ENCODE peak calls at places on chromosomes 7 and 10, in six cellular contexts. N is thyroid gland, X is breast epithelium, Z is IMR-90, Q is uterus, V is prostate gland. J is an unnamed sample.

GRCh38 chr7:87218941-87219544 is 489 bp downstream of the TMEM243 start:
- DNase-seq in N (peak; percentile 94), X (no peak), Z (peak; percentile 34), Q (peak; percentile 55), V (peak; percentile 42), J (no peak)

GRCh38 chr7:147535619-147536200 is 1054.9 kb upstream of the C7orf33 start:
- DNase-seq in N (no peak), X (no peak), Z (peak; percentile 69), Q (no peak), V (no peak), J (no peak)

GRCh38 chr7:150971242-150972048 is 6.7 kb downstream of the KCNH2 start:
- DNase-seq in N (no peak), X (no peak), Z (no peak), Q (peak; percentile 60), V (no peak), J (no peak)

GRCh38 chr7:50869108-50869716 is 86.5 kb upstream of the GRB10 start:
- DNase-seq in N (no peak), X (no peak), Z (peak; percentile 87), Q (no peak), V (no peak), J (no peak)

GRCh38 chr10:110901954-110902819 is 16.8 kb downstream of the BBIP1 start:
- DNase-seq in N (no peak), X (no peak), Z (peak; percentile 80), Q (peak; percentile 55), V (no peak), J (no peak)

GRCh38 chr10:93445097-93445960 is 36.8 kb downstream of the MYOF start:
- DNase-seq in N (peak; percentile 100), X (peak; percentile 96), Z (peak; percentile 98), Q (peak; percentile 94), V (peak; percentile 97), J (peak; percentile 88)

GRCh38 chr10:108582387-108582786 is 1340.9 kb downstream of the XPNPEP1 start:
- DNase-seq in N (no peak), X (no peak), Z (no peak), Q (no peak), V (no peak), J (no peak)

GRCh38 chr10:17375936-17376584 is 78.3 kb downstream of the ST8SIA6 start:
- DNase-seq in N (no peak), X (no peak), Z (peak; percentile 2), Q (no peak), V (no peak), J (no peak)

GRCh38 chr10:58280982-58281752 is 12.2 kb downstream of the CISD1 start:
- DNase-seq in N (no peak), X (no peak), Z (peak; percentile 54), Q (no peak), V (no peak), J (no peak)

GRCh38 chr10:79206300-79207095 is 137.7 kb downstream of the ZMIZ1 start:
- DNase-seq in N (no peak), X (no peak), Z (no peak), Q (peak; percentile 80), V (no peak), J (no peak)

GRCh38 chr7:22860784-22861482 is 38.3 kb upstream of the TOMM7 start:
- DNase-seq in N (no peak), X (no peak), Z (no peak), Q (no peak), V (no peak), J (no peak)

GRCh38 chr7:20575758-20576135 is 39.7 kb upstream of the ABCB5 start:
- DNase-seq in N (no peak), X (no peak), Z (no peak), Q (no peak), V (no peak), J (no peak)

GRCh38 chr7:1883031-1883761 is 213.1 kb downstream of the ELFN1 start:
- DNase-seq in N (no peak), X (no peak), Z (peak; percentile 82), Q (no peak), V (no peak), J (no peak)

GRCh38 chr10:33722067-33722466 is 387.6 kb upstream of the NRP1 start:
- DNase-seq in N (no peak), X (no peak), Z (peak; percentile 33), Q (no peak), V (no peak), J (no peak)

GRCh38 chr7:90512841-90513254 is 43.4 kb downstream of the PTTG1IP2 start:
- DNase-seq in N (no peak), X (no peak), Z (no peak), Q (no peak), V (no peak), J (no peak)

GRCh38 chr10:63429280-63429679 is 36.5 kb downstream of the JMJD1C start:
- DNase-seq in N (no peak), X (no peak), Z (peak; percentile 74), Q (no peak), V (no peak), J (no peak)

GRCh38 chr10:60883187-60883586 is 60.8 kb downstream of the RHOBTB1 start:
- DNase-seq in N (peak; percentile 4), X (no peak), Z (peak; percentile 24), Q (no peak), V (no peak), J (peak; percentile 50)

GRCh38 chr7:129829677-129830631 is 122.8 kb downstream of the UBE2H start:
- DNase-seq in N (peak; percentile 71), X (no peak), Z (peak; percentile 81), Q (peak; percentile 73), V (peak; percentile 51), J (peak; percentile 58)
- TF ChIP-seq POLR2A in N (peak; percentile 8), X (no peak), Z (no peak), Q (no peak), V (no peak), J (no peak)

DNA sequence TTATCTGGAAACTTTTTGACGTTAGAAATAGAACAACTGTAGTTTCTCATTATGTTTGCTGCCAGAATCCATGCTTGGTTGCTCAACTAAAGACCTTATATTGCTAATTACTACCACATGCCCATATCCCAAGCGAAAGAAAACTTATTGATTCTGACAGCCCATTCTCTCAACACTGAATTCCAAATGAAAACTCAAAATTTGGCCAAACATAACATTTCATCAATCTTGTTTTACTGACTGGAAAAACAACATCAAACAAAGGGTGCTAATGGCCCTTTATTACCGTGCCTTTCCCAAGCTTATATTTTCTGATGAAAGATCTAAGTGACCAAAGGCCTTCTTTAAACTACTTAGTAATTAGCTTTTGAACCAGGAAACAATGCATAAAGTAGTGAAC is 531.9 kb downstream of the KCNMA1 start:
- DNase-seq in N (no peak), X (no peak), Z (peak; percentile 42), Q (no peak), V (no peak), J (no peak)
- TF ChIP-seq POLR2A in N (no peak), X (no peak), Z (no peak), Q (no peak), V (no peak), J (no peak)

DNA sequence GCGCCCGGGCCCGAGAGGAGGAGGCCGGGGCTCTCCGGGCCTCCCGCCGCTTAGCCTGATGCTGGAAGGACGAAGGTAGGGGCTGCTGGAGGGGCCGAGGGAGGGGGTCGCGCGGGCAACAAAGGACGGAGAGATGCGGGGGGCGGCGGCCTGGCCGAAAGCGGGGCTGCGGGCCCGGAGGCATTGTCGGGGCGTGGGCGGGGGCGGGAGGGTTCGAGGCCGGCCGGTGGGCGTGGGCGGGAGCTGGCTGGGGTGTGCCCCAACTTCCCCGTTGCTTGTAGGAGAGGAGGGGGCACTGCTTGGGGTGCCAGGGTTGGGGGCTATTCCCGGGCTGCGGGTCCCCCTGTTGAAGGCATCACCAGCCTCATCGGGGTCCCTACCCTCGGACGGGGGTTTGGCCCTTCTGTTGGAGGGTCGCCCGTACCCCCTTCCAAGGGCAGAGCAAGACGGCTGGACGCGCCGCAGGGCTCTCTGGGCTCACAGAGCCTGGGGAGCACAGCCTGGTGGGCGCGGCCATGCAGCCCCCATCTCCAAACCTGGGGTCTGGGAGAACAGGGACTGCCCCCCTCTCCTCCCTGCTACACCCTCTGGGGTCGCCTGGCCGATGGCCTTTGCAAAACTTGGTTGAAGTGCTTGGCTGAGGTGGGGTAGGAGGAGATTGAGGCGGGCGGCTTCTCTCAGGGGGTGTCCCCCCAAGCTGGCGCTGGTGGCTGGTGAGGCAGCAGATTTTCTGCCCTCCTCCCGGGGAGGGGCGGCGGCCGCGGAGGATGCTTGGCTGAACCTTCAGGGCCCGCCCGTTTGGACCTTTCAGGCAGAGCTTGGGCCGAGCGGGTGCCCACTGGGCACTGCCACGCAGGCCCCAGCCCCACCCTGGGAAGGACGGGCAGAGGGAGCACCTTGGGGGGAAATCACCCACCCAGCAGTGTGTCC is 718 bp downstream of the CLIP2 start:
- DNase-seq in N (peak; percentile 22), X (no peak), Z (no peak), Q (peak; percentile 56), V (no peak), J (peak; percentile 76)
- TF ChIP-seq POLR2A in N (no peak), X (no peak), Z (no peak), Q (peak; percentile 9), V (no peak), J (no peak)

DNA sequence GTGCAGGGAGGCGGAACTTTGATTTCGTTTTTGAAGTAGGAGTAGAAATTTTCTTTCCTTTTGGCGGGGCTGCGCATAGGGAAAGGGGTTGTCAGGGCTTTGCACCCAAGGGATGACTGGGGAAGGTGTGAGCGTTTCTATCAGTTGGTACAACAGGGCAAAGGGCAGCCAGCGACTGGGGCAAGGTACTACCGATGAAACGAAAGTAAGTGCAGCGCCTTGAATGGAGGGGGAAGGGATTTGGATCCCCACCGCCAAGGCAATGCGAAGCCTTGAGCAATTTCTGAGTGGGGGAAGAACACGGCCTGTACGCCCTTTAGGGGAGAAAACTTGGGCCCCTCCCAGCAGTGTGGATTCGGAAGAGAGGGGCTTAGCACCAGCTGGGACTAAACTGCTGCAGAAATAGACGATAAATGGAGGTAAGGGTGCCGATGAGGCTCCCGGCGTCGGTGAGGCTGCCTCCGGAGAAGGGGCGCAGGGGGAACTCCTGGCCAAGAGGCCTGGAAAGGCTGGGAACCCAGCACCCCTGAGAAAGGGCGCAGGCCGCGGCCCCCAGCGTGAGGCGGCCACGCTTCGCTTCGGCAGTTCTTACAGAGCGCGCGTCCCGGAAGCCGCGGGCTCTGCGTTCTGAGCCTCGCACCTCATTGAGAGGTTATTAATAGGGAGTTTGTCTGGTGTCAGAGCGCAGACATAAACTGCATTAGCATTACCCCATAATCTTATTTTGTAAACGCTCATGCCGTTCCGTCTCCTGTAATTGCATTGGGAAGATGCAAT is 10.0 kb upstream of the TLX1 start:
- DNase-seq in N (no peak), X (no peak), Z (no peak), Q (no peak), V (no peak), J (peak; percentile 89)
- TF ChIP-seq POLR2A in N (no peak), X (no peak), Z (no peak), Q (no peak), V (no peak), J (no peak)

J was measured in Peyer's patch.